ENCODE peak calls at places on chromosomes 4 and X, in six cellular contexts. O is activated T-helper 1 cell treated with anti-CD3 and anti-CD28 coated beads, Interleukin-2, amount 50 U/mL, for 16 hours; X is EH; K is GM12892; E is NCI-H748 treated with DMSO at 0.1 percent for 48 hours; Y is NCI-H345. U is an unnamed sample.

GRCh38 chr4:6343950-6344408 is 74.3 kb downstream of the WFS1 start:
- DNase-seq in X (peak; percentile 42), E (no peak), K (no peak), O (no peak), Y (no peak), U (no peak)

GRCh38 chrX:49192722-49193328 is 6.7 kb upstream of the PRICKLE3 start:
- DNase-seq in X (peak; percentile 14), E (no peak), Y (peak; percentile 22), O (no peak), K (no peak), U (no peak)

GRCh38 chrX:136954930-136955329 is 74.4 kb upstream of the RBMX start:
- DNase-seq in E (peak; percentile 3), O (no peak), K (no peak), X (peak; percentile 34), Y (peak; percentile 1), U (no peak)

GRCh38 chr4:14336656-14337055 is 665.6 kb upstream of the CPEB2 start:
- DNase-seq in K (no peak), E (no peak), Y (no peak), O (no peak), X (no peak), U (no peak)

GRCh38 chr4:158667651-158668198 is 4.0 kb downstream of the C4orf46 start:
- DNase-seq in O (no peak), Y (no peak), K (peak; percentile 2), X (peak; percentile 49), E (no peak), U (no peak)

GRCh38 chr4:124288706-124289486 is 423.6 kb downstream of the ANKRD50 start:
- DNase-seq in O (no peak), Y (no peak), E (no peak), K (no peak), X (no peak), U (no peak)

GRCh38 chr4:127503111-127503510 is 129.6 kb upstream of the INTU start:
- DNase-seq in K (no peak), X (peak; percentile 2), O (no peak), E (no peak), Y (no peak), U (no peak)

GRCh38 chr4:1193206-1194027 is 21.0 kb upstream of the SPON2 start:
- DNase-seq in O (no peak), Y (no peak), X (no peak), K (peak; percentile 19), E (no peak), U (no peak)

GRCh38 chr4:16224669-16225068 is 1.6 kb downstream of the TAPT1 start:
- DNase-seq in X (no peak), K (no peak), E (no peak), O (no peak), Y (no peak), U (no peak)

GRCh38 chrX:127459784-127460183 is 592.4 kb downstream of the ACTRT1 start:
- DNase-seq in E (no peak), O (no peak), Y (no peak), K (no peak), X (no peak), U (no peak)

GRCh38 chrX:88072339-88073030 is 554.9 kb downstream of the KLHL4 start:
- DNase-seq in X (no peak), O (no peak), K (no peak), E (no peak), Y (no peak), U (no peak)

GRCh38 chrX:73850124-73851013 is 287.4 kb downstream of the CHIC1 start:
- DNase-seq in Y (no peak), X (peak; percentile 19), E (no peak), O (no peak), K (no peak), U (no peak)

GRCh38 chr4:162485486-162485885 is 321.7 kb upstream of the FSTL5 start:
- DNase-seq in O (no peak), E (no peak), Y (no peak), X (peak; percentile 2), K (no peak), U (no peak)

GRCh38 chr4:86032476-86033022 is 327.3 kb downstream of the MAPK10 start:
- DNase-seq in K (no peak), E (no peak), O (no peak), X (peak; percentile 98), Y (no peak), U (no peak)

GRCh38 chr4:8044699-8045098 is 105.0 kb upstream of the AFAP1 start:
- DNase-seq in Y (peak; percentile 97), X (no peak), O (no peak), E (peak; percentile 95), K (no peak), U (no peak)

GRCh38 chrX:50495616-50496015 is 25.0 kb upstream of the DGKK start:
- DNase-seq in O (no peak), K (no peak), X (no peak), E (no peak), Y (no peak), U (no peak)

GRCh38 chrX:129823115-129823514 is 20.6 kb downstream of the ZDHHC9 start:
- DNase-seq in E (peak; percentile 2), Y (peak; percentile 2), K (no peak), O (no peak), X (peak; percentile 39), U (no peak)

GRCh38 chr4:159297088-159297487 is 194.2 kb downstream of the RAPGEF2 start:
- DNase-seq in Y (no peak), O (no peak), K (no peak), X (no peak), E (no peak), U (no peak)

GRCh38 chrX:70042399-70043371 is 7.1 kb downstream of the AWAT2 start:
- DNase-seq in X (peak; percentile 36), Y (no peak), O (no peak), E (no peak), K (no peak), U (no peak)

GRCh38 chrX:39755152-39756032 is 342.4 kb downstream of the BCOR start:
- DNase-seq in X (peak; percentile 96), O (no peak), E (no peak), K (no peak), Y (peak; percentile 17), U (no peak)

GRCh38 chrX:22575161-22575845 is 302.6 kb downstream of the CBLL2 start:
- DNase-seq in O (no peak), Y (no peak), E (no peak), X (peak; percentile 40), K (no peak), U (no peak)

GRCh38 chr4:145804134-145804533 is 124.2 kb downstream of the C4orf51 start:
- DNase-seq in K (no peak), Y (no peak), E (no peak), O (no peak), X (peak; percentile 88), U (no peak)

GRCh38 chrX:107743995-107744394 is 31.6 kb downstream of the TSC22D3 start:
- DNase-seq in X (no peak), O (no peak), Y (no peak), E (no peak), K (no peak), U (no peak)

GRCh38 chr4:7761312-7761711 is 178.3 kb downstream of the AFAP1 start:
- DNase-seq in E (no peak), K (no peak), O (no peak), Y (no peak), X (no peak), U (no peak)

GRCh38 chrX:41033299-41033698 is 51.9 kb upstream of the USP9X start:
- DNase-seq in Y (no peak), O (no peak), X (no peak), K (no peak), E (no peak), U (no peak)

GRCh38 chrX:134685662-134686061 is 27.4 kb upstream of the PLAC1 start:
- DNase-seq in O (no peak), Y (no peak), X (peak; percentile 81), K (no peak), E (no peak), U (no peak)

GRCh38 chr4:54843946-54844345 is 186.2 kb downstream of the KIT start:
- DNase-seq in Y (no peak), X (no peak), K (no peak), E (no peak), O (no peak), U (no peak)

GRCh38 chr4:149793459-149793858 is 22.2 kb downstream of the IQCM start:
- DNase-seq in O (no peak), E (no peak), Y (no peak), X (peak; percentile 43), K (no peak), U (no peak)

GRCh38 chr4:84324850-84325249 is 174.2 kb downstream of the NKX6-1 start:
- DNase-seq in E (peak; percentile 40), K (no peak), O (no peak), Y (no peak), X (no peak), U (no peak)

GRCh38 chrX:40908026-40908425 is 172.7 kb upstream of the MED14 start:
- DNase-seq in O (no peak), K (no peak), X (peak; percentile 43), Y (no peak), E (no peak), U (no peak)

GRCh38 chr4:139986621-139987510 is 167.1 kb downstream of the MAML3 start:
- DNase-seq in X (no peak), O (no peak), E (no peak), Y (no peak), K (no peak), U (no peak)

GRCh38 chrX:43661521-43662240 is 5.6 kb downstream of the MAOA start:
- DNase-seq in O (no peak), Y (no peak), K (no peak), E (no peak), X (no peak), U (no peak)

GRCh38 chr4:147731611-147732515 is at the start of gene ARHGAP10:
- DNase-seq in K (peak; percentile 44), Y (peak; percentile 47), E (no peak), X (peak; percentile 92), O (peak; percentile 58), U (no peak)

GRCh38 chr4:123649644-123650356 is 253.2 kb downstream of the SPRY1 start:
- DNase-seq in E (peak; percentile 46), K (no peak), Y (peak; percentile 80), O (no peak), X (peak; percentile 88), U (no peak)

GRCh38 chr4:84497220-84497834 is 1.8 kb downstream of the NKX6-1 start:
- DNase-seq in E (no peak), K (no peak), Y (no peak), O (no peak), X (peak; percentile 7), U (no peak)

GRCh38 chr4:123444298-123444731 is 47.7 kb downstream of the SPRY1 start:
- DNase-seq in O (no peak), K (no peak), E (no peak), X (no peak), Y (no peak), U (no peak)

GRCh38 chr4:181597766-181598165 is 645.4 kb upstream of the TENM3 start:
- DNase-seq in X (peak; percentile 57), K (no peak), E (no peak), Y (no peak), O (no peak), U (no peak)

GRCh38 chrX:116009871-116010710 is 160.5 kb upstream of the AGTR2 start:
- DNase-seq in O (no peak), K (no peak), Y (no peak), X (no peak), E (no peak), U (no peak)

GRCh38 chrX:66638591-66639500 is at the start of gene EDA2R:
- DNase-seq in X (peak; percentile 85), Y (no peak), O (no peak), K (peak; percentile 23), E (no peak), U (no peak)

U was measured in esophagus squamous epithelium.